ENCODE peak calls at places on chromosomes 13 and 19, in seven cellular contexts. One of them, this sample, is unnamed.
A peak's percentile ranks its signal among the peaks of the same experiment; 100 is the strongest.

GRCh38 chr13:69959041-69959440 is 148.6 kb upstream of the ATXN8OS start:
- DNase-seq in stimulated activated naive CD8-positive, alpha-beta T cell treated with anti-CD3 and anti-CD28 coated beads, Interleukin-15, Interleukin-2, amounts not matched to agents 100 U/mL and 50 U/mL, for 24 hours: no peak
- DNase-seq in activated CD4-positive, alpha-beta T cell treated with anti-CD3 and anti-CD28 coated beads, Interleukin-2, amount 50 U/mL, for 4 hours: no peak
- DNase-seq in PC-3: no peak
- DNase-seq in NCI-H526 treated with DMSO at 0.1 percent for 48 hours: no peak
- DNase-seq in Peyer's patch: no peak
- DNase-seq in Caco-2: no peak
- DNase-seq in this sample: peak; percentile 44

GRCh38 chr19:38952395-38953165 is 21.8 kb downstream of the MRPS12 start:
- DNase-seq in Peyer's patch: no peak
- DNase-seq in activated CD4-positive, alpha-beta T cell treated with anti-CD3 and anti-CD28 coated beads, Interleukin-2, amount 50 U/mL, for 4 hours: no peak
- DNase-seq in stimulated activated naive CD8-positive, alpha-beta T cell treated with anti-CD3 and anti-CD28 coated beads, Interleukin-15, Interleukin-2, amounts not matched to agents 100 U/mL and 50 U/mL, for 24 hours: peak; percentile 29
- DNase-seq in NCI-H526 treated with DMSO at 0.1 percent for 48 hours: peak; percentile 22
- DNase-seq in Caco-2: peak; percentile 65
- DNase-seq in PC-3: peak; percentile 75
- DNase-seq in this sample: peak; percentile 41

GRCh38 chr19:4633140-4633967 is 6.0 kb upstream of the TNFAIP8L1 start:
- DNase-seq in stimulated activated naive CD8-positive, alpha-beta T cell treated with anti-CD3 and anti-CD28 coated beads, Interleukin-15, Interleukin-2, amounts not matched to agents 100 U/mL and 50 U/mL, for 24 hours: peak; percentile 71
- DNase-seq in PC-3: peak; percentile 81
- DNase-seq in NCI-H526 treated with DMSO at 0.1 percent for 48 hours: no peak
- DNase-seq in Caco-2: peak; percentile 73
- DNase-seq in activated CD4-positive, alpha-beta T cell treated with anti-CD3 and anti-CD28 coated beads, Interleukin-2, amount 50 U/mL, for 4 hours: peak; percentile 28
- DNase-seq in Peyer's patch: no peak
- DNase-seq in this sample: peak; percentile 93

GRCh38 chr13:32267836-32268439 is 47.2 kb downstream of the ZAR1L start:
- DNase-seq in Caco-2: peak; percentile 79
- DNase-seq in stimulated activated naive CD8-positive, alpha-beta T cell treated with anti-CD3 and anti-CD28 coated beads, Interleukin-15, Interleukin-2, amounts not matched to agents 100 U/mL and 50 U/mL, for 24 hours: peak; percentile 57
- DNase-seq in Peyer's patch: peak; percentile 28
- DNase-seq in NCI-H526 treated with DMSO at 0.1 percent for 48 hours: peak; percentile 39
- DNase-seq in PC-3: peak; percentile 65
- DNase-seq in activated CD4-positive, alpha-beta T cell treated with anti-CD3 and anti-CD28 coated beads, Interleukin-2, amount 50 U/mL, for 4 hours: peak; percentile 50
- DNase-seq in this sample: peak; percentile 41

GRCh38 chr13:113001251-113002140 is 32.5 kb downstream of the MCF2L start:
- DNase-seq in Peyer's patch: no peak
- DNase-seq in PC-3: peak; percentile 26
- DNase-seq in activated CD4-positive, alpha-beta T cell treated with anti-CD3 and anti-CD28 coated beads, Interleukin-2, amount 50 U/mL, for 4 hours: no peak
- DNase-seq in stimulated activated naive CD8-positive, alpha-beta T cell treated with anti-CD3 and anti-CD28 coated beads, Interleukin-15, Interleukin-2, amounts not matched to agents 100 U/mL and 50 U/mL, for 24 hours: no peak
- DNase-seq in NCI-H526 treated with DMSO at 0.1 percent for 48 hours: peak; percentile 94
- DNase-seq in Caco-2: peak; percentile 79
- DNase-seq in this sample: peak; percentile 72

GRCh38 chr13:106357198-106357597 is 178.3 kb downstream of the EFNB2 start:
- DNase-seq in stimulated activated naive CD8-positive, alpha-beta T cell treated with anti-CD3 and anti-CD28 coated beads, Interleukin-15, Interleukin-2, amounts not matched to agents 100 U/mL and 50 U/mL, for 24 hours: no peak
- DNase-seq in NCI-H526 treated with DMSO at 0.1 percent for 48 hours: no peak
- DNase-seq in activated CD4-positive, alpha-beta T cell treated with anti-CD3 and anti-CD28 coated beads, Interleukin-2, amount 50 U/mL, for 4 hours: no peak
- DNase-seq in Peyer's patch: no peak
- DNase-seq in Caco-2: no peak
- DNase-seq in PC-3: no peak
- DNase-seq in this sample: no peak

GRCh38 chr13:114008964-114009589 is 35.2 kb upstream of the C13orf46 start:
- DNase-seq in Peyer's patch: no peak
- DNase-seq in Caco-2: no peak
- DNase-seq in PC-3: no peak
- DNase-seq in NCI-H526 treated with DMSO at 0.1 percent for 48 hours: no peak
- DNase-seq in stimulated activated naive CD8-positive, alpha-beta T cell treated with anti-CD3 and anti-CD28 coated beads, Interleukin-15, Interleukin-2, amounts not matched to agents 100 U/mL and 50 U/mL, for 24 hours: no peak
- DNase-seq in activated CD4-positive, alpha-beta T cell treated with anti-CD3 and anti-CD28 coated beads, Interleukin-2, amount 50 U/mL, for 4 hours: no peak
- DNase-seq in this sample: no peak

GRCh38 chr19:34990578-34991192 is 9.4 kb upstream of the GRAMD1A start:
- DNase-seq in stimulated activated naive CD8-positive, alpha-beta T cell treated with anti-CD3 and anti-CD28 coated beads, Interleukin-15, Interleukin-2, amounts not matched to agents 100 U/mL and 50 U/mL, for 24 hours: peak; percentile 70
- DNase-seq in activated CD4-positive, alpha-beta T cell treated with anti-CD3 and anti-CD28 coated beads, Interleukin-2, amount 50 U/mL, for 4 hours: no peak
- DNase-seq in NCI-H526 treated with DMSO at 0.1 percent for 48 hours: no peak
- DNase-seq in PC-3: no peak
- DNase-seq in Caco-2: no peak
- DNase-seq in Peyer's patch: no peak
- DNase-seq in this sample: no peak

GRCh38 chr13:30698023-30698422 is 37.3 kb upstream of the ALOX5AP start:
- DNase-seq in Caco-2: no peak
- DNase-seq in stimulated activated naive CD8-positive, alpha-beta T cell treated with anti-CD3 and anti-CD28 coated beads, Interleukin-15, Interleukin-2, amounts not matched to agents 100 U/mL and 50 U/mL, for 24 hours: no peak
- DNase-seq in PC-3: no peak
- DNase-seq in Peyer's patch: no peak
- DNase-seq in activated CD4-positive, alpha-beta T cell treated with anti-CD3 and anti-CD28 coated beads, Interleukin-2, amount 50 U/mL, for 4 hours: no peak
- DNase-seq in NCI-H526 treated with DMSO at 0.1 percent for 48 hours: no peak
- DNase-seq in this sample: no peak

GRCh38 chr19:57302020-57302465 is 18.2 kb upstream of the ZNF543 start:
- DNase-seq in Peyer's patch: no peak
- DNase-seq in stimulated activated naive CD8-positive, alpha-beta T cell treated with anti-CD3 and anti-CD28 coated beads, Interleukin-15, Interleukin-2, amounts not matched to agents 100 U/mL and 50 U/mL, for 24 hours: no peak
- DNase-seq in Caco-2: no peak
- DNase-seq in NCI-H526 treated with DMSO at 0.1 percent for 48 hours: no peak
- DNase-seq in activated CD4-positive, alpha-beta T cell treated with anti-CD3 and anti-CD28 coated beads, Interleukin-2, amount 50 U/mL, for 4 hours: no peak
- DNase-seq in PC-3: peak; percentile 94
- DNase-seq in this sample: peak; percentile 76

GRCh38 chr19:2977686-2978466 is 512 bp downstream of the TLE6 start:
- DNase-seq in activated CD4-positive, alpha-beta T cell treated with anti-CD3 and anti-CD28 coated beads, Interleukin-2, amount 50 U/mL, for 4 hours: no peak
- DNase-seq in PC-3: no peak
- DNase-seq in Caco-2: no peak
- DNase-seq in NCI-H526 treated with DMSO at 0.1 percent for 48 hours: no peak
- DNase-seq in stimulated activated naive CD8-positive, alpha-beta T cell treated with anti-CD3 and anti-CD28 coated beads, Interleukin-15, Interleukin-2, amounts not matched to agents 100 U/mL and 50 U/mL, for 24 hours: no peak
- DNase-seq in Peyer's patch: no peak
- DNase-seq in this sample: peak; percentile 47